ENCODE peak calls at places on chromosomes 12 and 14, in five cellular contexts. A is K562, I is GM12878, R is NB4, W is endothelial cell of umbilical vein. T is an unnamed sample.

GRCh38 chr12:23349550-23349949 is 599.9 kb downstream of the SOX5 start:
- DNase-seq in W (no peak), R (no peak), I (no peak), A (no peak), T (no peak)

GRCh38 chr14:23605931-23606585 is 27.5 kb upstream of the JPH4 start:
- DNase-seq in W (no peak), A (no peak), I (peak; percentile 83), R (no peak), T (no peak)

GRCh38 chr14:75842624-75843023 is 139.2 kb downstream of the TGFB3 start:
- DNase-seq in W (no peak), R (no peak), I (no peak), A (no peak), T (no peak)

GRCh38 chr12:125013816-125014442 is 20.5 kb downstream of the BRI3BP start:
- DNase-seq in R (no peak), A (no peak), I (no peak), W (no peak), T (no peak)

GRCh38 chr12:9143137-9143536 is 27.4 kb upstream of the A2M start:
- DNase-seq in R (no peak), W (no peak), I (no peak), A (no peak), T (no peak)

GRCh38 chr14:63290741-63291286 is 27.9 kb downstream of the GPHB5 start:
- DNase-seq in W (no peak), I (no peak), R (peak; percentile 16), A (no peak), T (no peak)

GRCh38 chr14:70096866-70097265 is 91.9 kb downstream of the SLC8A3 start:
- DNase-seq in A (no peak), W (peak; percentile 3), I (no peak), R (peak; percentile 14), T (peak; percentile 12)

GRCh38 chr12:51886021-51886710 is 1.7 kb upstream of the ANKRD33 start:
- DNase-seq in R (peak; percentile 92), W (peak; percentile 98), I (no peak), A (no peak), T (peak; percentile 58)

GRCh38 chr14:59133709-59134108 is 54.8 kb upstream of the DAAM1 start:
- DNase-seq in W (no peak), A (no peak), R (no peak), I (no peak), T (no peak)

GRCh38 chr14:94164685-94165431 is 9.3 kb upstream of the PPP4R4 start:
- DNase-seq in I (no peak), A (no peak), R (no peak), W (no peak), T (no peak)

GRCh38 chr12:68900241-68900640 is 32.7 kb downstream of the CPM start:
- DNase-seq in I (no peak), R (no peak), A (no peak), W (no peak), T (no peak)

GRCh38 chr14:40581264-40581663 is 1025.4 kb upstream of the LRFN5 start:
- DNase-seq in A (no peak), I (no peak), W (no peak), R (no peak), T (no peak)

GRCh38 chr12:132273992-132274334 is 55.4 kb downstream of the GALNT9 start:
- DNase-seq in A (no peak), I (no peak), R (no peak), W (no peak), T (no peak)

GRCh38 chr12:28023156-28023887 is 50.8 kb upstream of the PTHLH start:
- DNase-seq in A (no peak), I (no peak), R (peak; percentile 68), W (peak; percentile 74), T (peak; percentile 87)

GRCh38 chr14:77124345-77125274 is 17.0 kb downstream of the ZDHHC22 start:
- DNase-seq in W (peak; percentile 53), I (no peak), R (peak; percentile 18), A (peak; percentile 71), T (peak; percentile 48)

GRCh38 chr14:77123381-77124344 is 17.9 kb downstream of the ZDHHC22 start:
- DNase-seq in W (no peak), A (no peak), I (no peak), R (no peak), T (no peak)

GRCh38 chr14:77119852-77120251 is 21.7 kb downstream of the ZDHHC22 start:
- DNase-seq in W (no peak), R (no peak), I (no peak), A (no peak), T (no peak)

GRCh38 chr14:77122555-77123125 is 19.0 kb downstream of the ZDHHC22 start:
- DNase-seq in I (no peak), W (no peak), R (no peak), A (no peak), T (no peak)

DNA sequence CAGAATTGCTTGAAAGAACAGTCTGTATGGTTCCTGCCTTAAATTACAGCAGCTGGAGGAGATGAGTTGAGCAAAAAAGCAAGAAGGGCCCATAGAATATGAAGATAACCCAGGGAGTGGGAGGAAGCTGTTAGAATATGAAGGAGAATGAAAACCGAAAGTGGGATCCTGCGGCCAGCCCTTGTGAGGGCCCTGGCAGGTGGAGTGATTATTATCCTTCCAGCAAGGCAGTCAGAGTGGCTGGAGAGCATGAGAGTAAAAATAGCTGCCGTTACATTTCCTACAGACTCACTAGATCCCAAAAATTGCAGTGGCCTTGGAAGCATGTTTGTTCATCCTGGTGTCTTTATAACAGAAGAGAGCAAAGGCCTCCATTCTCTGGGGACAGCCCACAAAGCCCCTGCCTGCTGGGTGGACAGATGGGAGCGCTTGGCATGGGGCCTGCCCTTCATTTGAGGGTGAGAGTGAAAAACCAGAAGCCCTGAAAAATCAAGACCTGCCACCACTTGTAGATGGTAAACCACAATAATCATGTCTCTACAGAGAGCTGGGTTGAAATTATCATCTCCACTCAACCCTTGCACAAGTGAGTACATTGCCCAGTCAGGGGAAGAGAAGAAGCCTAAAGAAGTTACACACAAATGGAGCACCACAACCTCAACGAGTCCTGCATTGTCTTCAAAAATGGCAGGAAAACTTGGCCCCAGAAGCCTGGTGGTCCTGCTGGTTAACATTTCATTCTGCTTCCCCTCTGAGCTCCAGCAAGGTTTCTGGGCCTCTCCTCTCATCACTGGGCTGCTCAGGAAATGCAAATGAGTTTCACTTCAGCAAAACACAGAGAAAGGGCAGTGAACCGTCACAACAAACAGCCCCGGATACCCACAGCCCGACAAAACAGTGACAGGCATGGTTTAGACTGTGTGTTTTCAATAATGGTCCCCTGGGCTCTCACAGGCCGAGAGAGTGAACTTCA is 20.5 kb downstream of the ZDHHC22 start:
- DNase-seq in A (no peak), R (no peak), W (no peak), I (peak; percentile 97), T (no peak)
- TF ChIP-seq MYC in A (no peak), R (no peak), W (no peak), I (no peak), T (no peak)

GRCh38 chr12:19855876-19856275 is 416.6 kb downstream of the AEBP2 start:
- DNase-seq in A (no peak), R (no peak), W (no peak), I (no peak), T (no peak)
- TF ChIP-seq MYC in A (no peak), R (no peak), W (no peak), I (no peak), T (no peak)

GRCh38 chr14:100345711-100346110 is 22.6 kb downstream of the SLC25A47 start:
- DNase-seq in A (no peak), R (no peak), W (no peak), I (no peak), T (no peak)
- TF ChIP-seq MYC in A (no peak), R (no peak), W (no peak), I (no peak), T (no peak)

GRCh38 chr12:75528272-75528671 is 16.9 kb upstream of the KRR1 start:
- DNase-seq in W (no peak), A (no peak), I (no peak), R (no peak), T (no peak)
- TF ChIP-seq MYC in W (no peak), A (no peak), I (no peak), R (no peak), T (no peak)

GRCh38 chr12:93146970-93147369 is 217.9 kb upstream of the EEA1 start:
- DNase-seq in R (no peak), A (no peak), I (no peak), W (no peak), T (no peak)

GRCh38 chr12:93144109-93144508 is 215.0 kb upstream of the EEA1 start:
- DNase-seq in R (no peak), W (no peak), I (no peak), A (no peak), T (no peak)

GRCh38 chr12:93148412-93148811 is 219.3 kb upstream of the EEA1 start:
- DNase-seq in W (no peak), R (no peak), A (no peak), I (no peak), T (no peak)

GRCh38 chr12:93145086-93145485 is 216.0 kb upstream of the EEA1 start:
- DNase-seq in I (no peak), W (no peak), R (no peak), A (no peak), T (no peak)

GRCh38 chr12:93146278-93146939 is 217.3 kb upstream of the EEA1 start:
- DNase-seq in I (no peak), W (peak; percentile 65), R (no peak), A (no peak), T (no peak)
- TF ChIP-seq MYC in I (no peak), W (no peak), R (no peak), A (no peak), T (no peak)

DNA sequence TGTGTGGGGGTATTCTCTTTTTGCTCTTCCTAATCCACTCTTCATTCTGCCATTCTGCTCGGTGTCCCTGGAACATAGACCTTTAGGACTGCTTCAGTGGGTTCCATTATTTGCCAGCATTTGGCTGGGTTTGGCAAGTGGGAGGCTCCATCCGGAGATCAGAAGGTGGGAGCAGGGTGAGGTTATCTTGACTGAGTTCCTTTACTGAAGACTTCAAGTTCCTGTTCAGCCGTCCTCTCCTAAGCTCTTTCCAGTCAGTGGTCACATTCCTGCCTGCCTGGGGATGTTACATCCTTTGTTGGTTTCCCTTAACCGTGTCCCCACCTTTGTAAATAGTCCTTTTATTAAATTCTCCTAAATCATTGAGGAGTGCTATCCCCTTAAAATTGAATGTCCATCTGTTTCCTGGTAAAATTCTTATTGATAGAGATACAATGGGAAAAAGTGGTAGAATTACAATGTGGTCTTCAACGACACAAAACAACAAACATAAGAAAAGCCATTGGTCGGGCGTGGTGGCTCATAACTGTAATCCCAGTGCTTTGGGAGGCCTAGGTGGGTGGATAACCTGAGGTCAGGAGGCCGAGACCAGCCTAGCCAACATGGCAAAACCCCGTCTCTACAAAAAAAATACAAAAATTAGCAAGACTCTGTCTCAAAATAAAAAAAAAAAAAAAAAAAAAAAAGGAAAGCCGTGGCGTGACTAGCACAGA is 5.0 kb upstream of the MIA2 start:
- DNase-seq in I (no peak), W (no peak), A (no peak), R (no peak), T (no peak)
- TF ChIP-seq MYC in I (no peak), W (no peak), A (no peak), R (no peak), T (no peak)

T was measured in A549.